ENCODE peak calls at places on chromosomes 1 and 21, in four cellular contexts. L is K562, A is heart right ventricle, T is cardiac muscle cell. R is an unnamed sample.
A peak's percentile ranks its signal among the peaks of the same experiment; 100 is the strongest.

GRCh38 chr1:154502066-154502741 is at the start of the genes SHE and TDRD10:
- DNase-seq in L (no peak), A (peak; percentile 63), T (no peak), R (no peak)

GRCh38 chr1:176177764-176178163 is 29.3 kb downstream of the COP1 start:
- DNase-seq in L (no peak), A (no peak), T (no peak), R (no peak)

GRCh38 chr1:226420860-226421259 is 13.0 kb upstream of the PARP1 start:
- DNase-seq in L (no peak), A (no peak), T (no peak), R (no peak)

GRCh38 chr1:242243472-242243871 is 244.6 kb upstream of the MAP1LC3C start:
- DNase-seq in L (no peak), A (no peak), T (no peak), R (no peak)

GRCh38 chr1:192904438-192904895 is 95.6 kb downstream of the RGS2 start:
- DNase-seq in L (no peak), A (no peak), T (peak; percentile 96), R (peak; percentile 90)

GRCh38 chr1:219310181-219310728 is 136.6 kb downstream of the LYPLAL1 start:
- DNase-seq in L (no peak), A (no peak), T (no peak), R (peak; percentile 34)

GRCh38 chr1:91585982-91586381 is 85.3 kb downstream of the CDC7 start:
- DNase-seq in L (no peak), A (no peak), T (no peak), R (no peak)

GRCh38 chr1:163361123-163361934 is 39.6 kb downstream of the NUF2 start:
- DNase-seq in L (peak; percentile 18), A (no peak), T (peak; percentile 34), R (no peak)

GRCh38 chr21:32562426-32562825 is 22.9 kb downstream of the TCP10L start:
- DNase-seq in L (no peak), A (no peak), T (peak; percentile 89), R (peak; percentile 56)

GRCh38 chr1:27508139-27508665 is 18.2 kb upstream of the WASF2 start:
- DNase-seq in L (peak; percentile 72), A (no peak), T (no peak), R (no peak)

GRCh38 chr1:4175566-4176405 is 275.7 kb upstream of the C1orf174 start:
- DNase-seq in L (peak; percentile 3), A (no peak), T (no peak), R (no peak)

GRCh38 chr1:203278087-203278884 is 27.0 kb upstream of the BTG2 start:
- DNase-seq in L (no peak), A (peak; percentile 96), T (peak; percentile 91), R (peak; percentile 60)

GRCh38 chr1:41623736-41624135 is 139.3 kb upstream of the EDN2 start:
- DNase-seq in L (no peak), A (no peak), T (no peak), R (no peak)

GRCh38 chr1:179779645-179780272 is 36.7 kb downstream of the FAM163A start:
- DNase-seq in L (no peak), A (no peak), T (peak; percentile 74), R (peak; percentile 37)

GRCh38 chr21:45788635-45789506 is 145.3 kb downstream of the PCBP3 start:
- DNase-seq in L (no peak), A (no peak), T (no peak), R (no peak)

GRCh38 chr1:220007438-220007837 is 38.9 kb downstream of the EPRS1 start:
- DNase-seq in L (no peak), A (no peak), T (no peak), R (no peak)

GRCh38 chr1:209825591-209826433 is 2.0 kb upstream of the UTP25 start:
- DNase-seq in L (peak; percentile 34), A (no peak), T (no peak), R (no peak)

GRCh38 chr1:21645550-21645949 is 23.6 kb downstream of the RAP1GAP start:
- DNase-seq in L (no peak), A (no peak), T (no peak), R (no peak)

GRCh38 chr1:110722835-110723234 is 48.1 kb upstream of the KCNA3 start:
- DNase-seq in L (no peak), A (no peak), T (no peak), R (no peak)

GRCh38 chr1:176499671-176500070 is 36.7 kb downstream of the PAPPA2 start:
- DNase-seq in L (no peak), A (no peak), T (no peak), R (no peak)

GRCh38 chr1:198258491-198258890 is 101.7 kb downstream of the NEK7 start:
- DNase-seq in L (no peak), A (no peak), T (peak; percentile 65), R (no peak)

GRCh38 chr1:156259805-156260204 is 11.9 kb upstream of the PAQR6 start:
- DNase-seq in L (no peak), A (no peak), T (peak; percentile 36), R (no peak)

GRCh38 chr1:64550505-64550904 is 80.6 kb downstream of the CACHD1 start:
- DNase-seq in L (no peak), A (no peak), T (no peak), R (no peak)

GRCh38 chr1:174712541-174712940 is 264.8 kb downstream of the GPR52 start:
- DNase-seq in L (no peak), A (no peak), T (no peak), R (no peak)

GRCh38 chr1:198919667-198920398 is 281.0 kb downstream of the PTPRC start:
- DNase-seq in L (no peak), A (no peak), T (peak; percentile 45), R (no peak)

GRCh38 chr1:55827350-55827749 is 612.2 kb upstream of the USP24 start:
- DNase-seq in L (no peak), A (no peak), T (peak; percentile 95), R (peak; percentile 95)

GRCh38 chr1:30535595-30536325 is 187.6 kb downstream of the MATN1 start:
- DNase-seq in L (no peak), A (no peak), T (no peak), R (no peak)

GRCh38 chr21:45997205-45997494 is 15.6 kb downstream of the COL6A1 start:
- DNase-seq in L (no peak), A (no peak), T (no peak), R (no peak)

DNA sequence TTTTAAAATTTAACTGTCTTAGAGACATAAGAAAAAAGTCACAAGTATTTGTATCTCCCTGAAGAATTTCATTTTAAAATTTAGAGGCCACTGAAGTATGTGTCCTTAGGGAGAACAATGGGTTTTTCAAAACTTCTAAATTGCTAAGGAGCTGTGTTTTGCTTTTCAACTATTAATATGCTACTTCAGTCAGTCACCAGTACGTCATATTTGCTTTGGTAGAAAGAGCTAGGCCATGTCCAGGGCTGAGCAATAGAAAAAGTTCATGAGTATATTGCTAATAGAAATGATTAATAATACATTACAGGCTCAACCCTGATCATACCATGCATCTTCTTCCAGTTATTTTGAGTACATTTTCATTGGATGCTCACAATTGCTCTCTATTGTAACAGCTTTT is 1.7 kb upstream of the SGIP1 start:
- DNase-seq in L (no peak), A (no peak), T (no peak), R (no peak)
- H3K4me3 ChIP-seq in L (no peak overlapping the region), A (peak overlapping the region; percentile 62), T (no peak overlapping the region), R (peak overlapping the region; percentile 69)

GRCh38 chr1:245085508-245086095 is 69.2 kb upstream of the KIF26B start:
- DNase-seq in L (no peak), A (no peak), T (peak; percentile 88), R (peak; percentile 95)
- H3K27ac ChIP-seq in L (no peak overlapping the region), A (no peak overlapping the region), T (no peak overlapping the region), R (peak overlapping the region; percentile 93)

GRCh38 chr1:237041461-237041794 is 556 bp upstream of the RYR2 start:
- DNase-seq in L (no peak), A (no peak), T (no peak), R (no peak)

GRCh38 chr1:237043846-237044636 is 2.1 kb downstream of the RYR2 start:
- DNase-seq in L (no peak), A (peak; percentile 29), T (no peak), R (no peak)

GRCh38 chr1:237041795-237042466 is at the start of gene RYR2:
- DNase-seq in L (no peak), A (peak; percentile 57), T (peak; percentile 29), R (no peak)

GRCh38 chr1:237042467-237042891 is 495 bp downstream of the RYR2 start:
- DNase-seq in L (no peak), A (no peak), T (peak; percentile 1), R (no peak)

GRCh38 chr1:237042892-237043576 is 1.1 kb downstream of the RYR2 start:
- DNase-seq in L (no peak), A (peak; percentile 68), T (peak; percentile 7), R (no peak)
- H3K4me3 ChIP-seq in L (no peak overlapping the region), A (peak overlapping the region; percentile 74), T (peak overlapping the region; percentile 94), R (no peak overlapping the region)

DNA sequence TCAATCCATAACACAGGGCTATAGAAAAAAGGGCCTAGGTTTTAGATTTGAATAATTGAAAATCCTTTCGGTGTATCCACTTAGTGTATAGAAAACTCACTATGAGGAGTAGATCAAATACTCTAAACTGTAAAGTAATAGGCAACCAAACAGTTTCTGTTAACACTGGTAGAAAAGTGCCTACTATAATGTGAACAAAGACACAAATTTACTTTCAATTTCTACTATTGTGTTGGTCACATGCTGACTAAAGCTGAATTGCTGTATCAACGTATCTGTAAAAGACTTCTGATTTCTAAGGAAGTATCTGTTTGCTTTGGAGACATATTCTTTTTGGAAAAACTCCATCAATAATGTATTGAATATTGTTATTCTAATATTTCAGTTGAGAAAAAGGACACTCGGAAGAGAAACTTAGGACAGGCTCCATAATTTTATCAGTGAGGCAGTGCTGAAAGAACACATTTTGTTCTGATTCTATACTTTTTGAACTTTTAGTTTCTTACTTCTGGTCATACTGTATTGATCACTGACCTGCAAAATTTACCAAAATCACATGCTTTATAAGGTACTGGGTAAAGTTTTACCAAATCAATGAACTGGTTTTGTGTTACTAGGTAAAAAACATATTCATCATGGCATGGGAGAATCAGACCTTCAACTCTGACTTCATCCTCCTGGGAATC is at the start of gene OR2M5:
- DNase-seq in L (no peak), A (no peak), T (no peak), R (no peak)
- H3K27ac ChIP-seq in L (no peak within 1 kb of the TSS), A (no peak within 1 kb of the TSS), T (no peak within 1 kb of the TSS), R (no peak within 1 kb of the TSS)

R was measured in brain microvascular endothelial cell.